ENCODE peak calls at places on chromosomes 6 and 20, in eight cellular contexts. One of them, this sample, is unnamed.

GRCh38 chr20:54633903-54634302 is 158.5 kb downstream of the DOK5 start:
- DNase-seq in SW480: no peak
- DNase-seq in HTR-8/SVneo: no peak
- DNase-seq in pons: peak
- DNase-seq in fibroblast of mammary gland: no peak
- DNase-seq in MCF 10A: no peak
- DNase-seq in retina: no peak
- DNase-seq in activated CD4-positive, alpha-beta T cell treated with anti-CD3 and anti-CD28 coated beads for 1 hour: no peak
- DNase-seq in this sample: no peak

GRCh38 chr6:139519571-139520031 is 145.2 kb upstream of the CITED2 start:
- DNase-seq in SW480: no peak
- DNase-seq in HTR-8/SVneo: no peak
- DNase-seq in pons: no peak
- DNase-seq in fibroblast of mammary gland: peak
- DNase-seq in MCF 10A: no peak
- DNase-seq in retina: no peak
- DNase-seq in activated CD4-positive, alpha-beta T cell treated with anti-CD3 and anti-CD28 coated beads for 1 hour: no peak
- DNase-seq in this sample: peak

GRCh38 chr20:58713801-58714339 is 21.3 kb downstream of the NPEPL1 start:
- DNase-seq in SW480: no peak
- DNase-seq in HTR-8/SVneo: no peak
- DNase-seq in pons: no peak
- DNase-seq in fibroblast of mammary gland: no peak
- DNase-seq in MCF 10A: no peak
- DNase-seq in retina: peak
- DNase-seq in activated CD4-positive, alpha-beta T cell treated with anti-CD3 and anti-CD28 coated beads for 1 hour: peak
- DNase-seq in this sample: no peak

GRCh38 chr6:131290955-131291354 is 155.7 kb downstream of the AKAP7 start:
- DNase-seq in SW480: no peak
- DNase-seq in HTR-8/SVneo: no peak
- DNase-seq in pons: no peak
- DNase-seq in fibroblast of mammary gland: no peak
- DNase-seq in MCF 10A: peak
- DNase-seq in retina: no peak
- DNase-seq in activated CD4-positive, alpha-beta T cell treated with anti-CD3 and anti-CD28 coated beads for 1 hour: no peak
- DNase-seq in this sample: no peak

GRCh38 chr20:36802326-36803223 is 29.0 kb upstream of the DSN1 start:
- DNase-seq in SW480: peak
- DNase-seq in HTR-8/SVneo: no peak
- DNase-seq in pons: no peak
- DNase-seq in fibroblast of mammary gland: peak
- DNase-seq in MCF 10A: peak
- DNase-seq in retina: no peak
- DNase-seq in activated CD4-positive, alpha-beta T cell treated with anti-CD3 and anti-CD28 coated beads for 1 hour: no peak
- DNase-seq in this sample: peak

GRCh38 chr6:55601120-55601519 is 22.1 kb upstream of the HMGCLL1 start:
- DNase-seq in SW480: no peak
- DNase-seq in HTR-8/SVneo: no peak
- DNase-seq in pons: no peak
- DNase-seq in fibroblast of mammary gland: no peak
- DNase-seq in MCF 10A: no peak
- DNase-seq in retina: no peak
- DNase-seq in activated CD4-positive, alpha-beta T cell treated with anti-CD3 and anti-CD28 coated beads for 1 hour: no peak
- DNase-seq in this sample: no peak

GRCh38 chr20:7856756-7857155 is 83.5 kb downstream of the HAO1 start:
- DNase-seq in SW480: no peak
- DNase-seq in HTR-8/SVneo: no peak
- DNase-seq in pons: no peak
- DNase-seq in fibroblast of mammary gland: peak
- DNase-seq in MCF 10A: peak
- DNase-seq in retina: no peak
- DNase-seq in activated CD4-positive, alpha-beta T cell treated with anti-CD3 and anti-CD28 coated beads for 1 hour: no peak
- DNase-seq in this sample: peak

GRCh38 chr6:112058243-112058642 is 4.3 kb downstream of the CCN6 start:
- DNase-seq in SW480: no peak
- DNase-seq in HTR-8/SVneo: no peak
- DNase-seq in pons: no peak
- DNase-seq in fibroblast of mammary gland: no peak
- DNase-seq in MCF 10A: no peak
- DNase-seq in retina: no peak
- DNase-seq in activated CD4-positive, alpha-beta T cell treated with anti-CD3 and anti-CD28 coated beads for 1 hour: no peak
- DNase-seq in this sample: no peak

GRCh38 chr6:127459231-127459641 is at the start of gene KIAA0408:
- DNase-seq in SW480: no peak
- DNase-seq in HTR-8/SVneo: no peak
- DNase-seq in pons: peak
- DNase-seq in fibroblast of mammary gland: peak
- DNase-seq in MCF 10A: peak
- DNase-seq in retina: no peak
- DNase-seq in activated CD4-positive, alpha-beta T cell treated with anti-CD3 and anti-CD28 coated beads for 1 hour: no peak
- DNase-seq in this sample: peak

GRCh38 chr6:4632411-4632810 is 143.8 kb upstream of the CDYL start:
- DNase-seq in SW480: no peak
- DNase-seq in HTR-8/SVneo: no peak
- DNase-seq in pons: no peak
- DNase-seq in fibroblast of mammary gland: no peak
- DNase-seq in MCF 10A: no peak
- DNase-seq in retina: no peak
- DNase-seq in activated CD4-positive, alpha-beta T cell treated with anti-CD3 and anti-CD28 coated beads for 1 hour: no peak
- DNase-seq in this sample: peak

GRCh38 chr6:73028124-73028766 is 197.1 kb downstream of the KHDC1L start:
- DNase-seq in SW480: no peak
- DNase-seq in HTR-8/SVneo: no peak
- DNase-seq in pons: no peak
- DNase-seq in fibroblast of mammary gland: no peak
- DNase-seq in MCF 10A: no peak
- DNase-seq in retina: no peak
- DNase-seq in activated CD4-positive, alpha-beta T cell treated with anti-CD3 and anti-CD28 coated beads for 1 hour: no peak
- DNase-seq in this sample: no peak

GRCh38 chr6:108942556-108943492 is 94.6 kb downstream of the ARMC2 start:
- DNase-seq in SW480: no peak
- DNase-seq in HTR-8/SVneo: no peak
- DNase-seq in pons: no peak
- DNase-seq in fibroblast of mammary gland: no peak
- DNase-seq in MCF 10A: no peak
- DNase-seq in retina: no peak
- DNase-seq in activated CD4-positive, alpha-beta T cell treated with anti-CD3 and anti-CD28 coated beads for 1 hour: peak
- DNase-seq in this sample: no peak

GRCh38 chr6:162336359-162336758 is 391.2 kb downstream of the PRKN start:
- DNase-seq in SW480: no peak
- DNase-seq in HTR-8/SVneo: no peak
- DNase-seq in pons: no peak
- DNase-seq in fibroblast of mammary gland: no peak
- DNase-seq in MCF 10A: no peak
- DNase-seq in retina: no peak
- DNase-seq in activated CD4-positive, alpha-beta T cell treated with anti-CD3 and anti-CD28 coated beads for 1 hour: no peak
- DNase-seq in this sample: no peak

GRCh38 chr6:159973406-159973805 is 4.5 kb downstream of the IGF2R start:
- DNase-seq in SW480: no peak
- DNase-seq in HTR-8/SVneo: no peak
- DNase-seq in pons: no peak
- DNase-seq in fibroblast of mammary gland: peak
- DNase-seq in MCF 10A: no peak
- DNase-seq in retina: no peak
- DNase-seq in activated CD4-positive, alpha-beta T cell treated with anti-CD3 and anti-CD28 coated beads for 1 hour: no peak
- DNase-seq in this sample: no peak

GRCh38 chr20:36872857-36873256 is 3.1 kb upstream of the TLDC2 start:
- DNase-seq in SW480: no peak
- DNase-seq in HTR-8/SVneo: no peak
- DNase-seq in pons: no peak
- DNase-seq in fibroblast of mammary gland: no peak
- DNase-seq in MCF 10A: no peak
- DNase-seq in retina: no peak
- DNase-seq in activated CD4-positive, alpha-beta T cell treated with anti-CD3 and anti-CD28 coated beads for 1 hour: no peak
- DNase-seq in this sample: no peak

GRCh38 chr6:147382945-147383554 is 125.4 kb upstream of the SAMD5 start:
- DNase-seq in SW480: peak
- DNase-seq in HTR-8/SVneo: peak
- DNase-seq in pons: peak
- DNase-seq in fibroblast of mammary gland: peak
- DNase-seq in MCF 10A: peak
- DNase-seq in retina: no peak
- DNase-seq in activated CD4-positive, alpha-beta T cell treated with anti-CD3 and anti-CD28 coated beads for 1 hour: no peak
- DNase-seq in this sample: peak

GRCh38 chr6:36109092-36109491 is 21.2 kb upstream of the MAPK13 start:
- DNase-seq in SW480: no peak
- DNase-seq in HTR-8/SVneo: no peak
- DNase-seq in pons: no peak
- DNase-seq in fibroblast of mammary gland: no peak
- DNase-seq in MCF 10A: no peak
- DNase-seq in retina: no peak
- DNase-seq in activated CD4-positive, alpha-beta T cell treated with anti-CD3 and anti-CD28 coated beads for 1 hour: no peak
- DNase-seq in this sample: no peak

GRCh38 chr6:41706876-41707564 is 28.4 kb downstream of the TFEB start:
- DNase-seq in SW480: no peak
- DNase-seq in HTR-8/SVneo: no peak
- DNase-seq in pons: peak
- DNase-seq in fibroblast of mammary gland: peak
- DNase-seq in MCF 10A: peak
- DNase-seq in retina: no peak
- DNase-seq in activated CD4-positive, alpha-beta T cell treated with anti-CD3 and anti-CD28 coated beads for 1 hour: no peak
- DNase-seq in this sample: peak

GRCh38 chr6:157187182-157188093 is 135.9 kb downstream of the TMEM242 start:
- DNase-seq in SW480: no peak
- DNase-seq in HTR-8/SVneo: no peak
- DNase-seq in pons: no peak
- DNase-seq in fibroblast of mammary gland: no peak
- DNase-seq in MCF 10A: peak
- DNase-seq in retina: no peak
- DNase-seq in activated CD4-positive, alpha-beta T cell treated with anti-CD3 and anti-CD28 coated beads for 1 hour: no peak
- DNase-seq in this sample: peak

GRCh38 chr20:45445805-45446562 is 23.6 kb upstream of the WFDC2 start:
- DNase-seq in SW480: peak
- DNase-seq in HTR-8/SVneo: peak
- DNase-seq in pons: no peak
- DNase-seq in fibroblast of mammary gland: peak
- DNase-seq in MCF 10A: peak
- DNase-seq in retina: no peak
- DNase-seq in activated CD4-positive, alpha-beta T cell treated with anti-CD3 and anti-CD28 coated beads for 1 hour: no peak
- DNase-seq in this sample: no peak

GRCh38 chr20:37764333-37764935 is 70.6 kb downstream of the CTNNBL1 start:
- DNase-seq in SW480: no peak
- DNase-seq in HTR-8/SVneo: no peak
- DNase-seq in pons: no peak
- DNase-seq in fibroblast of mammary gland: no peak
- DNase-seq in MCF 10A: no peak
- DNase-seq in retina: no peak
- DNase-seq in activated CD4-positive, alpha-beta T cell treated with anti-CD3 and anti-CD28 coated beads for 1 hour: no peak
- DNase-seq in this sample: no peak

GRCh38 chr6:54053893-54054391 is 57.3 kb upstream of the MLIP start:
- DNase-seq in SW480: no peak
- DNase-seq in HTR-8/SVneo: peak
- DNase-seq in pons: peak
- DNase-seq in fibroblast of mammary gland: peak
- DNase-seq in MCF 10A: peak
- DNase-seq in retina: no peak
- DNase-seq in activated CD4-positive, alpha-beta T cell treated with anti-CD3 and anti-CD28 coated beads for 1 hour: no peak
- DNase-seq in this sample: peak

GRCh38 chr20:39004508-39004907 is 42.4 kb downstream of the DHX35 start:
- DNase-seq in SW480: peak
- DNase-seq in HTR-8/SVneo: no peak
- DNase-seq in pons: no peak
- DNase-seq in fibroblast of mammary gland: no peak
- DNase-seq in MCF 10A: peak
- DNase-seq in retina: no peak
- DNase-seq in activated CD4-positive, alpha-beta T cell treated with anti-CD3 and anti-CD28 coated beads for 1 hour: peak
- DNase-seq in this sample: no peak

GRCh38 chr6:12385316-12385715 is 95.2 kb downstream of the EDN1 start:
- DNase-seq in SW480: no peak
- DNase-seq in HTR-8/SVneo: no peak
- DNase-seq in pons: no peak
- DNase-seq in fibroblast of mammary gland: no peak
- DNase-seq in MCF 10A: no peak
- DNase-seq in retina: no peak
- DNase-seq in activated CD4-positive, alpha-beta T cell treated with anti-CD3 and anti-CD28 coated beads for 1 hour: no peak
- DNase-seq in this sample: peak

GRCh38 chr6:169997930-169998218 is 246.5 kb downstream of the ERMARD start:
- DNase-seq in SW480: no peak
- DNase-seq in HTR-8/SVneo: peak
- DNase-seq in pons: no peak
- DNase-seq in fibroblast of mammary gland: no peak
- DNase-seq in MCF 10A: no peak
- DNase-seq in retina: no peak
- DNase-seq in activated CD4-positive, alpha-beta T cell treated with anti-CD3 and anti-CD28 coated beads for 1 hour: no peak
- DNase-seq in this sample: no peak

GRCh38 chr6:107679457-107679856 is 144.7 kb downstream of the SCML4 start:
- DNase-seq in SW480: no peak
- DNase-seq in HTR-8/SVneo: no peak
- DNase-seq in pons: no peak
- DNase-seq in fibroblast of mammary gland: peak
- DNase-seq in MCF 10A: no peak
- DNase-seq in retina: no peak
- DNase-seq in activated CD4-positive, alpha-beta T cell treated with anti-CD3 and anti-CD28 coated beads for 1 hour: no peak
- DNase-seq in this sample: peak

GRCh38 chr20:58192567-58192966 is 35.9 kb downstream of the ANKRD60 start:
- DNase-seq in SW480: no peak
- DNase-seq in HTR-8/SVneo: peak
- DNase-seq in pons: no peak
- DNase-seq in fibroblast of mammary gland: no peak
- DNase-seq in MCF 10A: peak
- DNase-seq in retina: no peak
- DNase-seq in activated CD4-positive, alpha-beta T cell treated with anti-CD3 and anti-CD28 coated beads for 1 hour: no peak
- DNase-seq in this sample: no peak

GRCh38 chr6:166514196-166514595 is 72.3 kb downstream of the RAMACL start:
- DNase-seq in SW480: no peak
- DNase-seq in HTR-8/SVneo: no peak
- DNase-seq in pons: no peak
- DNase-seq in fibroblast of mammary gland: no peak
- DNase-seq in MCF 10A: no peak
- DNase-seq in retina: no peak
- DNase-seq in activated CD4-positive, alpha-beta T cell treated with anti-CD3 and anti-CD28 coated beads for 1 hour: no peak
- DNase-seq in this sample: no peak

GRCh38 chr20:43999848-44000247 is 85.2 kb downstream of the TOX2 start:
- DNase-seq in SW480: no peak
- DNase-seq in HTR-8/SVneo: no peak
- DNase-seq in pons: no peak
- DNase-seq in fibroblast of mammary gland: no peak
- DNase-seq in MCF 10A: no peak
- DNase-seq in retina: no peak
- DNase-seq in activated CD4-positive, alpha-beta T cell treated with anti-CD3 and anti-CD28 coated beads for 1 hour: no peak
- DNase-seq in this sample: no peak

GRCh38 chr6:26216015-26216885 is 129.0 kb downstream of the HFE start:
- DNase-seq in SW480: peak
- DNase-seq in HTR-8/SVneo: peak
- DNase-seq in pons: peak
- DNase-seq in fibroblast of mammary gland: peak
- DNase-seq in MCF 10A: peak
- DNase-seq in retina: no peak
- DNase-seq in activated CD4-positive, alpha-beta T cell treated with anti-CD3 and anti-CD28 coated beads for 1 hour: peak
- DNase-seq in this sample: peak

GRCh38 chr6:104955491-104955890 is 1.4 kb upstream of the LIN28B start:
- DNase-seq in SW480: no peak
- DNase-seq in HTR-8/SVneo: no peak
- DNase-seq in pons: no peak
- DNase-seq in fibroblast of mammary gland: no peak
- DNase-seq in MCF 10A: no peak
- DNase-seq in retina: no peak
- DNase-seq in activated CD4-positive, alpha-beta T cell treated with anti-CD3 and anti-CD28 coated beads for 1 hour: no peak
- DNase-seq in this sample: no peak

GRCh38 chr6:31354788-31355539 is 2.0 kb downstream of the HLA-B start:
- DNase-seq in SW480: no peak
- DNase-seq in HTR-8/SVneo: no peak
- DNase-seq in pons: no peak
- DNase-seq in fibroblast of mammary gland: no peak
- DNase-seq in MCF 10A: no peak
- DNase-seq in retina: no peak
- DNase-seq in activated CD4-positive, alpha-beta T cell treated with anti-CD3 and anti-CD28 coated beads for 1 hour: no peak
- DNase-seq in this sample: no peak

GRCh38 chr6:52049252-52050050 is 38.0 kb downstream of the PKHD1 start:
- DNase-seq in SW480: peak
- DNase-seq in HTR-8/SVneo: peak
- DNase-seq in pons: peak
- DNase-seq in fibroblast of mammary gland: peak
- DNase-seq in MCF 10A: peak
- DNase-seq in retina: peak
- DNase-seq in activated CD4-positive, alpha-beta T cell treated with anti-CD3 and anti-CD28 coated beads for 1 hour: no peak
- DNase-seq in this sample: peak

GRCh38 chr6:88044530-88044929 is 3.1 kb upstream of the SPACA1 start:
- DNase-seq in SW480: no peak
- DNase-seq in HTR-8/SVneo: no peak
- DNase-seq in pons: no peak
- DNase-seq in fibroblast of mammary gland: no peak
- DNase-seq in MCF 10A: no peak
- DNase-seq in retina: no peak
- DNase-seq in activated CD4-positive, alpha-beta T cell treated with anti-CD3 and anti-CD28 coated beads for 1 hour: no peak
- DNase-seq in this sample: no peak